ENCODE peak calls at places on chromosome 21, in four cellular contexts. One of them, this sample, is unnamed.

GRCh38 chr21:25984538-25984937 is 186.0 kb downstream of the APP start:
- DNase-seq in WERI-Rb-1: no peak
- DNase-seq in HT-29: no peak
- DNase-seq in CD4-positive, alpha-beta T cell: no peak
- DNase-seq in this sample: no peak

GRCh38 chr21:29349702-29350101 is 51.0 kb downstream of the BACH1 start:
- DNase-seq in WERI-Rb-1: peak; percentile 76
- DNase-seq in HT-29: no peak
- DNase-seq in CD4-positive, alpha-beta T cell: no peak
- DNase-seq in this sample: peak; percentile 71

GRCh38 chr21:39189857-39190604 is 6.8 kb upstream of the PSMG1 start:
- DNase-seq in WERI-Rb-1: no peak
- DNase-seq in HT-29: no peak
- DNase-seq in CD4-positive, alpha-beta T cell: no peak
- DNase-seq in this sample: no peak

GRCh38 chr21:33299181-33299752 is 25.5 kb upstream of the IFNAR1 start:
- DNase-seq in WERI-Rb-1: no peak
- DNase-seq in HT-29: no peak
- DNase-seq in CD4-positive, alpha-beta T cell: no peak
- DNase-seq in this sample: peak; percentile 21

GRCh38 chr21:46322351-46323226 is 1.1 kb downstream of the C21orf58 start:
- DNase-seq in WERI-Rb-1: no peak
- DNase-seq in HT-29: no peak
- DNase-seq in CD4-positive, alpha-beta T cell: no peak
- DNase-seq in this sample: peak; percentile 28

GRCh38 chr21:43193651-43194302 is 25.0 kb downstream of the CRYAA start:
- DNase-seq in WERI-Rb-1: peak; percentile 6
- DNase-seq in HT-29: no peak
- DNase-seq in CD4-positive, alpha-beta T cell: no peak
- DNase-seq in this sample: no peak

GRCh38 chr21:15446193-15446592 is 283.6 kb upstream of the USP25 start:
- DNase-seq in WERI-Rb-1: no peak
- DNase-seq in HT-29: no peak
- DNase-seq in CD4-positive, alpha-beta T cell: no peak
- DNase-seq in this sample: no peak

GRCh38 chr21:39529026-39529425 is 77.3 kb downstream of the SH3BGR start:
- DNase-seq in WERI-Rb-1: no peak
- DNase-seq in HT-29: peak; percentile 10
- DNase-seq in CD4-positive, alpha-beta T cell: no peak
- DNase-seq in this sample: no peak

GRCh38 chr21:34510148-34511142 is 1.6 kb downstream of the KCNE1 start:
- DNase-seq in WERI-Rb-1: peak; percentile 96
- DNase-seq in HT-29: peak; percentile 70
- DNase-seq in CD4-positive, alpha-beta T cell: no peak
- DNase-seq in this sample: peak; percentile 84

GRCh38 chr21:41567901-41568510 is 60.0 kb upstream of the TMPRSS2 start:
- DNase-seq in WERI-Rb-1: no peak
- DNase-seq in HT-29: no peak
- DNase-seq in CD4-positive, alpha-beta T cell: no peak
- DNase-seq in this sample: peak; percentile 64

GRCh38 chr21:45021428-45022347 is 52.7 kb upstream of the ADARB1 start:
- DNase-seq in WERI-Rb-1: peak; percentile 6
- DNase-seq in HT-29: no peak
- DNase-seq in CD4-positive, alpha-beta T cell: no peak
- DNase-seq in this sample: no peak

GRCh38 chr21:34909492-34910292 is 139.4 kb downstream of the RUNX1 start:
- DNase-seq in WERI-Rb-1: no peak
- DNase-seq in HT-29: no peak
- DNase-seq in CD4-positive, alpha-beta T cell: no peak
- DNase-seq in this sample: no peak

GRCh38 chr21:34023691-34024381 is 49.5 kb upstream of the MRPS6 start:
- DNase-seq in WERI-Rb-1: no peak
- DNase-seq in HT-29: no peak
- DNase-seq in CD4-positive, alpha-beta T cell: no peak
- DNase-seq in this sample: no peak

This sample was measured in small intestine.